ENCODE peak calls at places on chromosomes 5 and 9, in ten cellular contexts. One of them, this sample, is unnamed.

GRCh38 chr5:95731571-95732554 is 727 bp downstream of the RHOBTB3 start:
- DNase-seq in lung: no peak
- DNase-seq in colonic mucosa: peak; percentile 57
- DNase-seq in bronchial epithelial cell: peak; percentile 18
- DNase-seq in coronary artery: peak; percentile 81
- DNase-seq in epithelial cell of esophagus: peak; percentile 23
- DNase-seq in pancreas: peak; percentile 60
- DNase-seq in fibroblast of the aortic adventitia: peak; percentile 60
- DNase-seq in neural progenitor cell: peak; percentile 61
- DNase-seq in brain microvascular endothelial cell: peak; percentile 31
- DNase-seq in this sample: peak; percentile 44

GRCh38 chr9:79565245-79565644 is 6.5 kb upstream of the TLE4 start:
- DNase-seq in lung: no peak
- DNase-seq in bronchial epithelial cell: peak; percentile 87
- DNase-seq in epithelial cell of esophagus: peak; percentile 88
- DNase-seq in brain microvascular endothelial cell: no peak
- DNase-seq in pancreas: no peak
- DNase-seq in fibroblast of the aortic adventitia: no peak
- DNase-seq in colonic mucosa: no peak
- DNase-seq in neural progenitor cell: no peak
- DNase-seq in coronary artery: no peak
- DNase-seq in this sample: no peak

GRCh38 chr9:70101265-70101664 is 57.6 kb downstream of the MAMDC2 start:
- DNase-seq in coronary artery: no peak
- DNase-seq in brain microvascular endothelial cell: peak; percentile 65
- DNase-seq in colonic mucosa: no peak
- DNase-seq in fibroblast of the aortic adventitia: peak; percentile 34
- DNase-seq in lung: no peak
- DNase-seq in bronchial epithelial cell: peak; percentile 63
- DNase-seq in pancreas: no peak
- DNase-seq in epithelial cell of esophagus: peak; percentile 69
- DNase-seq in neural progenitor cell: no peak
- DNase-seq in this sample: peak; percentile 45

GRCh38 chr5:178086266-178086665 is 27.1 kb upstream of the N4BP3 start:
- DNase-seq in colonic mucosa: no peak
- DNase-seq in fibroblast of the aortic adventitia: no peak
- DNase-seq in brain microvascular endothelial cell: no peak
- DNase-seq in coronary artery: no peak
- DNase-seq in lung: no peak
- DNase-seq in bronchial epithelial cell: peak; percentile 56
- DNase-seq in pancreas: no peak
- DNase-seq in epithelial cell of esophagus: peak; percentile 64
- DNase-seq in neural progenitor cell: no peak
- DNase-seq in this sample: no peak

GRCh38 chr5:39765381-39765780 is 340.6 kb upstream of the DAB2 start:
- DNase-seq in lung: no peak
- DNase-seq in pancreas: no peak
- DNase-seq in brain microvascular endothelial cell: no peak
- DNase-seq in bronchial epithelial cell: no peak
- DNase-seq in coronary artery: no peak
- DNase-seq in epithelial cell of esophagus: no peak
- DNase-seq in colonic mucosa: no peak
- DNase-seq in neural progenitor cell: no peak
- DNase-seq in fibroblast of the aortic adventitia: peak; percentile 78
- DNase-seq in this sample: peak; percentile 64

GRCh38 chr5:66828551-66829421 is 232.6 kb downstream of the MAST4 start:
- DNase-seq in coronary artery: no peak
- DNase-seq in neural progenitor cell: peak; percentile 85
- DNase-seq in fibroblast of the aortic adventitia: peak; percentile 69
- DNase-seq in colonic mucosa: peak; percentile 41
- DNase-seq in pancreas: peak; percentile 46
- DNase-seq in brain microvascular endothelial cell: peak; percentile 83
- DNase-seq in lung: peak; percentile 39
- DNase-seq in epithelial cell of esophagus: peak; percentile 89
- DNase-seq in bronchial epithelial cell: peak; percentile 87
- DNase-seq in this sample: peak; percentile 64

GRCh38 chr9:21883642-21884041 is 81.2 kb downstream of the MTAP start:
- DNase-seq in neural progenitor cell: no peak
- DNase-seq in fibroblast of the aortic adventitia: no peak
- DNase-seq in colonic mucosa: no peak
- DNase-seq in lung: no peak
- DNase-seq in brain microvascular endothelial cell: no peak
- DNase-seq in coronary artery: no peak
- DNase-seq in epithelial cell of esophagus: no peak
- DNase-seq in bronchial epithelial cell: no peak
- DNase-seq in pancreas: no peak
- DNase-seq in this sample: no peak

GRCh38 chr5:82234880-82235279 is 43.3 kb downstream of the RPS23 start:
- DNase-seq in fibroblast of the aortic adventitia: no peak
- DNase-seq in pancreas: no peak
- DNase-seq in brain microvascular endothelial cell: no peak
- DNase-seq in neural progenitor cell: no peak
- DNase-seq in coronary artery: no peak
- DNase-seq in colonic mucosa: peak; percentile 36
- DNase-seq in epithelial cell of esophagus: peak; percentile 79
- DNase-seq in lung: no peak
- DNase-seq in bronchial epithelial cell: peak; percentile 41
- DNase-seq in this sample: no peak

GRCh38 chr5:150567031-150567680 is 59.2 kb downstream of the NDST1 start:
- DNase-seq in fibroblast of the aortic adventitia: peak; percentile 94
- DNase-seq in epithelial cell of esophagus: peak; percentile 45
- DNase-seq in pancreas: no peak
- DNase-seq in bronchial epithelial cell: peak; percentile 48
- DNase-seq in lung: no peak
- DNase-seq in neural progenitor cell: no peak
- DNase-seq in brain microvascular endothelial cell: peak; percentile 65
- DNase-seq in coronary artery: no peak
- DNase-seq in colonic mucosa: no peak
- DNase-seq in this sample: peak; percentile 88

GRCh38 chr5:26553079-26553478 is 485.3 kb downstream of the CDH9 start:
- DNase-seq in fibroblast of the aortic adventitia: no peak
- DNase-seq in colonic mucosa: no peak
- DNase-seq in coronary artery: no peak
- DNase-seq in brain microvascular endothelial cell: no peak
- DNase-seq in lung: no peak
- DNase-seq in bronchial epithelial cell: peak; percentile 26
- DNase-seq in epithelial cell of esophagus: peak; percentile 56
- DNase-seq in neural progenitor cell: peak; percentile 62
- DNase-seq in pancreas: no peak
- DNase-seq in this sample: no peak

GRCh38 chr5:173781826-173782670 is 106.1 kb upstream of the CPEB4 start:
- DNase-seq in brain microvascular endothelial cell: peak; percentile 89
- DNase-seq in bronchial epithelial cell: peak; percentile 82
- DNase-seq in colonic mucosa: peak; percentile 67
- DNase-seq in coronary artery: peak; percentile 90
- DNase-seq in epithelial cell of esophagus: peak; percentile 90
- DNase-seq in fibroblast of the aortic adventitia: peak; percentile 91
- DNase-seq in pancreas: peak; percentile 51
- DNase-seq in lung: peak; percentile 74
- DNase-seq in neural progenitor cell: no peak
- DNase-seq in this sample: peak; percentile 96

GRCh38 chr9:78383130-78383529 is 86.2 kb downstream of the PSAT1 start:
- DNase-seq in lung: no peak
- DNase-seq in fibroblast of the aortic adventitia: peak; percentile 20
- DNase-seq in colonic mucosa: no peak
- DNase-seq in coronary artery: no peak
- DNase-seq in brain microvascular endothelial cell: peak; percentile 27
- DNase-seq in epithelial cell of esophagus: no peak
- DNase-seq in neural progenitor cell: no peak
- DNase-seq in bronchial epithelial cell: no peak
- DNase-seq in pancreas: no peak
- DNase-seq in this sample: no peak

GRCh38 chr9:81665514-81665838 is 23.9 kb downstream of the TLE1 start:
- DNase-seq in coronary artery: no peak
- DNase-seq in neural progenitor cell: peak; percentile 71
- DNase-seq in epithelial cell of esophagus: no peak
- DNase-seq in pancreas: no peak
- DNase-seq in brain microvascular endothelial cell: no peak
- DNase-seq in colonic mucosa: no peak
- DNase-seq in bronchial epithelial cell: no peak
- DNase-seq in fibroblast of the aortic adventitia: no peak
- DNase-seq in lung: no peak
- DNase-seq in this sample: no peak

GRCh38 chr9:130661461-130662098 is 2.8 kb upstream of the PRDM12 start:
- DNase-seq in epithelial cell of esophagus: no peak
- DNase-seq in pancreas: no peak
- DNase-seq in brain microvascular endothelial cell: no peak
- DNase-seq in colonic mucosa: no peak
- DNase-seq in coronary artery: no peak
- DNase-seq in bronchial epithelial cell: no peak
- DNase-seq in fibroblast of the aortic adventitia: no peak
- DNase-seq in neural progenitor cell: peak; percentile 58
- DNase-seq in lung: no peak
- DNase-seq in this sample: no peak

GRCh38 chr9:130662099-130662926 is 2.1 kb upstream of the PRDM12 start:
- DNase-seq in neural progenitor cell: peak; percentile 65
- DNase-seq in pancreas: no peak
- DNase-seq in bronchial epithelial cell: no peak
- DNase-seq in lung: no peak
- DNase-seq in brain microvascular endothelial cell: no peak
- DNase-seq in epithelial cell of esophagus: no peak
- DNase-seq in coronary artery: no peak
- DNase-seq in colonic mucosa: no peak
- DNase-seq in fibroblast of the aortic adventitia: no peak
- DNase-seq in this sample: no peak

GRCh38 chr9:130659699-130660248 is 4.6 kb upstream of the PRDM12 start:
- DNase-seq in neural progenitor cell: peak; percentile 65
- DNase-seq in coronary artery: no peak
- DNase-seq in colonic mucosa: no peak
- DNase-seq in lung: no peak
- DNase-seq in epithelial cell of esophagus: no peak
- DNase-seq in pancreas: no peak
- DNase-seq in brain microvascular endothelial cell: no peak
- DNase-seq in fibroblast of the aortic adventitia: no peak
- DNase-seq in bronchial epithelial cell: no peak
- DNase-seq in this sample: no peak

GRCh38 chr9:130660326-130660682 is 4.1 kb upstream of the PRDM12 start:
- DNase-seq in lung: no peak
- DNase-seq in fibroblast of the aortic adventitia: no peak
- DNase-seq in brain microvascular endothelial cell: no peak
- DNase-seq in bronchial epithelial cell: no peak
- DNase-seq in neural progenitor cell: no peak
- DNase-seq in colonic mucosa: no peak
- DNase-seq in coronary artery: no peak
- DNase-seq in pancreas: no peak
- DNase-seq in epithelial cell of esophagus: no peak
- DNase-seq in this sample: no peak

GRCh38 chr9:130660683-130661460 is 3.5 kb upstream of the PRDM12 start:
- DNase-seq in neural progenitor cell: peak; percentile 82
- DNase-seq in lung: no peak
- DNase-seq in colonic mucosa: no peak
- DNase-seq in epithelial cell of esophagus: no peak
- DNase-seq in fibroblast of the aortic adventitia: no peak
- DNase-seq in coronary artery: no peak
- DNase-seq in bronchial epithelial cell: no peak
- DNase-seq in pancreas: no peak
- DNase-seq in brain microvascular endothelial cell: no peak
- DNase-seq in this sample: no peak
- H3K4me3 ChIP-seq in neural progenitor cell: peak overlapping the region; percentile 52
- H3K4me3 ChIP-seq in lung: no peak overlapping the region
- H3K4me3 ChIP-seq in colonic mucosa: peak overlapping the region; percentile 2
- H3K4me3 ChIP-seq in epithelial cell of esophagus: peak overlapping the region; percentile 2
- H3K4me3 ChIP-seq in fibroblast of the aortic adventitia: no peak overlapping the region
- H3K4me3 ChIP-seq in coronary artery: peak overlapping the region; percentile 72
- H3K4me3 ChIP-seq in bronchial epithelial cell: peak overlapping the region; percentile 10
- H3K4me3 ChIP-seq in pancreas: no peak overlapping the region
- H3K4me3 ChIP-seq in brain microvascular endothelial cell: peak overlapping the region; percentile 24
- H3K4me3 ChIP-seq in this sample: no peak overlapping the region

DNA sequence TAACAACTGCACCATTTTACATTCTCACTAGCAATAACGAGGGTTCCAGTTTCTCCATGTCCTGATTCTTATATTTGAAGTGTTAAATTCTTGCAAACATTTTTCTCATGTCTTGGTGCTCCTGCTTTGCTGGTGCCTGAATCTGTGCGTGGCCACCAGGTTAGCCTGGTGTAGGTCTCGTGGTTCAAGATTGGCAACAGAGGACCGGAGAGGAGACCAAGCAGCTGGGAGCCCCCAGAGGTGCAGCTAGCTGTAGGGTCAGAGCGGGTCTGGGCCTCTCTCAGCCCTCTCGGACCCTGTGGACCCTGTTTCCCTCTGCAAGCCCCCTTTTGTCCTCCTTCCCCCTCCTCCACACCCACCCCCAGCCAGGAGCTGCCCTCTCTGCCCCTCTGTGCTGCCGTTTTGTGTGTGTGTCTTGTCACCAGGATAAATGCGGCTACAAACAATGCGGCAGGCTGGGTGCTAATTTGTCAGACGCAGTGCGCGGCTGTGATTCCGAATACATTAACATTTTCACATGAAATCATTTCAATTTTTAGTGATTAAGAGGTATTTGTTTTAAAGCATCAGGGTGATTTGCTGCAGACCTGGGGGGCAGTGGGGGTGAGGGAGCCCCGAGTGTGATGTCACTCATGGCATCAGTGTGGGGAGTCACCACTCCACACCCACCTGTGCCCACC is 17.5 kb downstream of the UNC5A start:
- DNase-seq in bronchial epithelial cell: no peak
- DNase-seq in brain microvascular endothelial cell: no peak
- DNase-seq in pancreas: no peak
- DNase-seq in fibroblast of the aortic adventitia: no peak
- DNase-seq in neural progenitor cell: no peak
- DNase-seq in colonic mucosa: no peak
- DNase-seq in epithelial cell of esophagus: no peak
- DNase-seq in lung: no peak
- DNase-seq in coronary artery: no peak
- DNase-seq in this sample: no peak
- TF ChIP-seq CTCF in bronchial epithelial cell: no peak
- TF ChIP-seq CTCF in brain microvascular endothelial cell: no peak
- TF ChIP-seq CTCF in pancreas: no peak
- TF ChIP-seq CTCF in fibroblast of the aortic adventitia: no peak
- TF ChIP-seq CTCF in neural progenitor cell: no peak
- TF ChIP-seq CTCF in colonic mucosa: no peak
- TF ChIP-seq CTCF in epithelial cell of esophagus: no peak
- TF ChIP-seq CTCF in lung: no peak
- TF ChIP-seq CTCF in coronary artery: no peak
- TF ChIP-seq CTCF in this sample: no peak

GRCh38 chr9:101429736-101430135 is 5.8 kb downstream of the ALDOB start:
- DNase-seq in colonic mucosa: no peak
- DNase-seq in brain microvascular endothelial cell: no peak
- DNase-seq in epithelial cell of esophagus: no peak
- DNase-seq in bronchial epithelial cell: no peak
- DNase-seq in neural progenitor cell: no peak
- DNase-seq in pancreas: no peak
- DNase-seq in coronary artery: no peak
- DNase-seq in lung: no peak
- DNase-seq in fibroblast of the aortic adventitia: no peak
- DNase-seq in this sample: no peak
- H3K4me3 ChIP-seq in colonic mucosa: no peak overlapping the region
- H3K4me3 ChIP-seq in brain microvascular endothelial cell: no peak overlapping the region
- H3K4me3 ChIP-seq in epithelial cell of esophagus: no peak overlapping the region
- H3K4me3 ChIP-seq in bronchial epithelial cell: no peak overlapping the region
- H3K4me3 ChIP-seq in neural progenitor cell: no peak overlapping the region
- H3K4me3 ChIP-seq in pancreas: no peak overlapping the region
- H3K4me3 ChIP-seq in coronary artery: no peak overlapping the region
- H3K4me3 ChIP-seq in lung: no peak overlapping the region
- H3K4me3 ChIP-seq in fibroblast of the aortic adventitia: no peak overlapping the region
- H3K4me3 ChIP-seq in this sample: no peak overlapping the region

DNA sequence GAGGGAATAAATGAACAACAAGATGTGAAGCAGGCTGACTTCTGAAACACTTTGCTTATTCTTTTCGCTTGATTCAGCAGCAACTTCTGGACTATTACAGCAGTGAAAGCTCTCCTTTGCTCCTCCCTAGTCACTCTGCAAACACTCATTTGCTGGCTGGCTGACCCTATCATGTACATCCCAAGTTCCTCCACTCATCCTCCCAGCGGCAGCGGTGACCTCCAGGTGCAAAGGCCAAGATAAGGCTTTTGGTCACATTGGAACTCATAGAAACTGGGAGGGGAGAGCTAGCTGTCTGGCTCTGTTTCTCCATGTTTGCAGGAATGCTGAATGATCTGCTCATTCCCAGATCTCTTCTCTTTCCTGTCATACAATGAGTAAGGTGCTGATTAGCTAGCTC is 250.4 kb upstream of the PDE4D start:
- DNase-seq in brain microvascular endothelial cell: no peak
- DNase-seq in epithelial cell of esophagus: no peak
- DNase-seq in neural progenitor cell: peak; percentile 1
- DNase-seq in pancreas: no peak
- DNase-seq in fibroblast of the aortic adventitia: no peak
- DNase-seq in colonic mucosa: no peak
- DNase-seq in coronary artery: no peak
- DNase-seq in lung: no peak
- DNase-seq in bronchial epithelial cell: no peak
- DNase-seq in this sample: no peak
- TF ChIP-seq CTCF in brain microvascular endothelial cell: no peak
- TF ChIP-seq CTCF in epithelial cell of esophagus: no peak
- TF ChIP-seq CTCF in neural progenitor cell: no peak
- TF ChIP-seq CTCF in pancreas: no peak
- TF ChIP-seq CTCF in fibroblast of the aortic adventitia: no peak
- TF ChIP-seq CTCF in colonic mucosa: no peak
- TF ChIP-seq CTCF in coronary artery: no peak
- TF ChIP-seq CTCF in lung: no peak
- TF ChIP-seq CTCF in bronchial epithelial cell: no peak
- TF ChIP-seq CTCF in this sample: no peak

This sample was measured in fibroblast of mammary gland.